ENCODE peak calls at places on chromosomes 2 and 18, in six cellular contexts. One of them, this sample, is unnamed.

GRCh38 chr2:38377501-38378258 is 607 bp upstream of the ATL2 start:
- DNase-seq in transverse colon: no peak
- DNase-seq in sigmoid colon: no peak
- DNase-seq in ovary: peak
- DNase-seq in brain microvascular endothelial cell: peak
- DNase-seq in HCT116: no peak
- DNase-seq in this sample: peak

GRCh38 chr2:26924731-26925099 is 45.7 kb upstream of the MAPRE3 start:
- DNase-seq in ovary: no peak
- DNase-seq in sigmoid colon: no peak
- DNase-seq in transverse colon: no peak
- DNase-seq in brain microvascular endothelial cell: no peak
- DNase-seq in HCT116: no peak
- DNase-seq in this sample: no peak

GRCh38 chr2:240447331-240447730 is 11.9 kb downstream of the GPC1 start:
- DNase-seq in ovary: no peak
- DNase-seq in HCT116: no peak
- DNase-seq in sigmoid colon: no peak
- DNase-seq in brain microvascular endothelial cell: no peak
- DNase-seq in transverse colon: no peak
- DNase-seq in this sample: no peak

GRCh38 chr18:80176334-80177080 is 67.4 kb downstream of the ADNP2 start:
- DNase-seq in transverse colon: no peak
- DNase-seq in brain microvascular endothelial cell: no peak
- DNase-seq in sigmoid colon: no peak
- DNase-seq in ovary: no peak
- DNase-seq in HCT116: no peak
- DNase-seq in this sample: no peak

GRCh38 chr2:150332378-150332777 is 155.1 kb downstream of the RND3 start:
- DNase-seq in brain microvascular endothelial cell: no peak
- DNase-seq in transverse colon: no peak
- DNase-seq in HCT116: no peak
- DNase-seq in sigmoid colon: no peak
- DNase-seq in ovary: no peak
- DNase-seq in this sample: no peak

GRCh38 chr18:78580835-78581339 is 398.7 kb upstream of the SALL3 start:
- DNase-seq in brain microvascular endothelial cell: no peak
- DNase-seq in transverse colon: no peak
- DNase-seq in sigmoid colon: no peak
- DNase-seq in HCT116: no peak
- DNase-seq in ovary: no peak
- DNase-seq in this sample: no peak

GRCh38 chr18:5937086-5937485 is 41.8 kb upstream of the TMEM200C start:
- DNase-seq in HCT116: no peak
- DNase-seq in transverse colon: no peak
- DNase-seq in sigmoid colon: no peak
- DNase-seq in brain microvascular endothelial cell: no peak
- DNase-seq in ovary: no peak
- DNase-seq in this sample: no peak

GRCh38 chr2:231088779-231089178 is 32.1 kb downstream of the PSMD1 start:
- DNase-seq in transverse colon: no peak
- DNase-seq in ovary: no peak
- DNase-seq in brain microvascular endothelial cell: no peak
- DNase-seq in HCT116: no peak
- DNase-seq in sigmoid colon: no peak
- DNase-seq in this sample: no peak

GRCh38 chr2:56009758-56010534 is 86.4 kb upstream of the EFEMP1 start:
- DNase-seq in ovary: no peak
- DNase-seq in sigmoid colon: no peak
- DNase-seq in brain microvascular endothelial cell: peak
- DNase-seq in HCT116: peak
- DNase-seq in transverse colon: no peak
- DNase-seq in this sample: no peak

GRCh38 chr2:99572798-99573197 is 83.0 kb upstream of the REV1 start:
- DNase-seq in brain microvascular endothelial cell: no peak
- DNase-seq in HCT116: no peak
- DNase-seq in transverse colon: no peak
- DNase-seq in sigmoid colon: no peak
- DNase-seq in ovary: no peak
- DNase-seq in this sample: no peak

GRCh38 chr2:107801498-107801897 is 25.2 kb upstream of the RGPD4 start:
- DNase-seq in ovary: no peak
- DNase-seq in sigmoid colon: no peak
- DNase-seq in HCT116: no peak
- DNase-seq in brain microvascular endothelial cell: no peak
- DNase-seq in transverse colon: no peak
- DNase-seq in this sample: no peak

GRCh38 chr18:73991570-73991969 is 156.1 kb downstream of the FBXO15 start:
- DNase-seq in brain microvascular endothelial cell: no peak
- DNase-seq in ovary: no peak
- DNase-seq in sigmoid colon: no peak
- DNase-seq in HCT116: no peak
- DNase-seq in transverse colon: no peak
- DNase-seq in this sample: no peak
- H3K4me3 ChIP-seq in brain microvascular endothelial cell: no peak
- H3K4me3 ChIP-seq in ovary: no peak
- H3K4me3 ChIP-seq in sigmoid colon: no peak
- H3K4me3 ChIP-seq in HCT116: no peak
- H3K4me3 ChIP-seq in transverse colon: no peak
- H3K4me3 ChIP-seq in this sample: no peak

GRCh38 chr2:67579207-67579606 is 182.1 kb downstream of the ETAA1 start:
- DNase-seq in brain microvascular endothelial cell: no peak
- DNase-seq in sigmoid colon: no peak
- DNase-seq in ovary: no peak
- DNase-seq in HCT116: no peak
- DNase-seq in transverse colon: no peak
- DNase-seq in this sample: no peak

GRCh38 chr2:67579791-67580190 is 182.7 kb downstream of the ETAA1 start:
- DNase-seq in transverse colon: no peak
- DNase-seq in ovary: no peak
- DNase-seq in sigmoid colon: no peak
- DNase-seq in brain microvascular endothelial cell: no peak
- DNase-seq in HCT116: no peak
- DNase-seq in this sample: no peak

GRCh38 chr2:67583185-67583584 is 186.1 kb downstream of the ETAA1 start:
- DNase-seq in HCT116: no peak
- DNase-seq in transverse colon: no peak
- DNase-seq in sigmoid colon: no peak
- DNase-seq in ovary: no peak
- DNase-seq in brain microvascular endothelial cell: no peak
- DNase-seq in this sample: no peak

GRCh38 chr2:67585400-67585799 is 188.3 kb downstream of the ETAA1 start:
- DNase-seq in sigmoid colon: no peak
- DNase-seq in transverse colon: no peak
- DNase-seq in brain microvascular endothelial cell: no peak
- DNase-seq in HCT116: no peak
- DNase-seq in ovary: no peak
- DNase-seq in this sample: no peak

DNA sequence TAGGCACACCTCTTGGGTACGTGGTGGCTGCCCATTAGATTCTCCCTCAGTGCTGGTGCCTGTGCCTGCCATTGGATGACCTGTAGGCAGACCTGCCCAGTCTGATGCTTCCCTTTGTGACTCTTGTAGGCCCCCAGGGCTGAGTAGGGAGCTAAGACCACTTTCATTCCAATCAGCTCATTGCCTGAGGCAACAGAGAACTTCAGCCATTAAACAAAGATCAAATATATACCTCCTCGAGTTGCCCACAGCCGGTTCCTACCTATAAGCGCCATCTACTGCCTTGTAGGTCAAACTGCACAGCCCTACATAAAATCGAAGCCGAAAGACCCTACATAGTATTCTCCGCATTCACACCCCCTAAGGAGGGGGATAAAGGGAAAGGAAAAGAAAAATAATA is 184.6 kb downstream of the ETAA1 start:
- DNase-seq in brain microvascular endothelial cell: no peak
- DNase-seq in sigmoid colon: no peak
- DNase-seq in ovary: no peak
- DNase-seq in transverse colon: no peak
- DNase-seq in HCT116: no peak
- DNase-seq in this sample: no peak
- TF ChIP-seq CTCF in brain microvascular endothelial cell: peak
- TF ChIP-seq CTCF in sigmoid colon: no peak
- TF ChIP-seq CTCF in ovary: no peak
- TF ChIP-seq CTCF in transverse colon: no peak
- TF ChIP-seq CTCF in HCT116: peak
- TF ChIP-seq CTCF in this sample: no peak

DNA sequence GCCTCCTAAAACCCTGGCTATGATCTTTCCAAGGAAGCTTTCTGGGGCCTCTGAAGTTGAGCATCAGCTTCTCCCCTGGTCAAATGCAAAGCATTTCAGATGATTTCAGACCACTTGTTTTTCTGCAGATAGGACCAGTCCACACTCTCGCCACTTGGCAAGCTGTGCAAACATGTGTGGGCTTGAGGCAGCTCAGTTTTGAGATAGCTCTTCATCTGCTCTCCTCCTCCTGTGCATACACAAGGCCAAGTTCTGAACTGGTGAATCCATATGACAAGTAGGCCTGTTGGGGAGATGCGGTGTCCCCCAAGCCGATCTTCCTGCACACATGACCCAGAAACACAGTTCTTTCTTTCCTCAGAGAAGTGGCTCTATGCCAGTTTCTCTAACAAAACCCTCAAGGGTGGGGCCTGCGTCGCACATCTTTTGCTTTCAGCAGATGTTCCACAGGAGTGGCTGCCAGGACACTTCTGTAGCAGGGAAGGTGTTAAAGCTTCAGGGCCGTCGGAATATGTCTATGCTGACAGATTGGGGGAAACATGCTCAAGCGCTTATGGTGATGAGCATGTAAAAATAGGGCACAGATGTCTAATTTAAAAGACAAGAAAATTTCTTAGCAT is 1055.8 kb upstream of the KLHL29 start:
- DNase-seq in transverse colon: no peak
- DNase-seq in ovary: no peak
- DNase-seq in HCT116: no peak
- DNase-seq in sigmoid colon: no peak
- DNase-seq in brain microvascular endothelial cell: no peak
- DNase-seq in this sample: no peak
- H3K27ac ChIP-seq in transverse colon: no peak
- H3K27ac ChIP-seq in ovary: no peak
- H3K27ac ChIP-seq in HCT116: no peak
- H3K27ac ChIP-seq in sigmoid colon: no peak
- H3K27ac ChIP-seq in brain microvascular endothelial cell: no peak
- H3K27ac ChIP-seq in this sample: no peak

DNA sequence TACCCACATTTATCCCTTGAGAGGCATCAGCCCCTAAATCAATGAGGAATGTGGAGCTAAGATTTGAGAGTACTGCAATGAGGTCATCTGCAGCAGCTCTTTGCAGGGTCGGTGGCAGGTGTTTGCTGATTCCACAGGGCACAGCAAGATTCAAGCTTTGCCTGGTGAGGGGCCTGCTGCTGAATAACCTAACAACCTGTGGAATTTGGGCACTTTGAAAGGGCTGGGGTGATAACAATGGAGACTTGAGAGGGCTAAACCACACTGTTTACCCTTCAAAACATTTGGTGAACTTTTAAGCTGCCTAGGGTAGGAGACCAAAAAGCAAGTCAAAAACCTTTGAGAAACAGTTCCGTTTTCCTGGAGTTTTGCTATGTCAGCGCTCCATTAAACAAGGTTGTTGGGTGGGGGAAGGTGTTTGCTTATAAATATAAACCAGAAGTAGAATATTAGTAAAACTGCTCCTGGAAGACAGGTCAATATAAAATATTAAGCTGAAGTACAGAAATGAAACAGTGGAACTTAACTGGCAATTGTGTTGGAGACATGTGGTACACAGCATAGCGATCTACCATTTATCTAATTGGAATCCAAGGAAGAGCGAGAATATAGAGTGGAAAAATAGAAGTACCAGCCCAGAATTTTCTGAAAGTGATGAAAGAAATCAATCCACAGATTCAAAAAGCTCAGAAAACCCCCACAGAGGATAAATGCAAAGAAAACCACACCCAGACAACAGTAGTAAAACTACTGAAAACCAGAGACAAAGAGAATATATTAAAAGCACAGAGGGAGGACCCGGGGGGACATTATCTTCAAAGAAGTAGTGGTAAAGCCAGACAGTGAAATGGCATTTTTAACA is 15.7 kb downstream of the COPS8 start:
- DNase-seq in sigmoid colon: no peak
- DNase-seq in brain microvascular endothelial cell: no peak
- DNase-seq in ovary: no peak
- DNase-seq in transverse colon: no peak
- DNase-seq in HCT116: no peak
- DNase-seq in this sample: no peak
- H3K4me3 ChIP-seq in sigmoid colon: no peak
- H3K4me3 ChIP-seq in brain microvascular endothelial cell: no peak
- H3K4me3 ChIP-seq in ovary: no peak
- H3K4me3 ChIP-seq in transverse colon: no peak
- H3K4me3 ChIP-seq in HCT116: no peak
- H3K4me3 ChIP-seq in this sample: no peak

GRCh38 chr18:267688-268552 is at the start of gene THOC1:
- DNase-seq in sigmoid colon: peak
- DNase-seq in brain microvascular endothelial cell: peak
- DNase-seq in ovary: peak
- DNase-seq in transverse colon: peak
- DNase-seq in HCT116: peak
- DNase-seq in this sample: peak
- TF ChIP-seq CTCF in sigmoid colon: no peak
- TF ChIP-seq CTCF in brain microvascular endothelial cell: no peak
- TF ChIP-seq CTCF in ovary: peak
- TF ChIP-seq CTCF in transverse colon: no peak
- TF ChIP-seq CTCF in HCT116: no peak
- TF ChIP-seq CTCF in this sample: no peak

DNA sequence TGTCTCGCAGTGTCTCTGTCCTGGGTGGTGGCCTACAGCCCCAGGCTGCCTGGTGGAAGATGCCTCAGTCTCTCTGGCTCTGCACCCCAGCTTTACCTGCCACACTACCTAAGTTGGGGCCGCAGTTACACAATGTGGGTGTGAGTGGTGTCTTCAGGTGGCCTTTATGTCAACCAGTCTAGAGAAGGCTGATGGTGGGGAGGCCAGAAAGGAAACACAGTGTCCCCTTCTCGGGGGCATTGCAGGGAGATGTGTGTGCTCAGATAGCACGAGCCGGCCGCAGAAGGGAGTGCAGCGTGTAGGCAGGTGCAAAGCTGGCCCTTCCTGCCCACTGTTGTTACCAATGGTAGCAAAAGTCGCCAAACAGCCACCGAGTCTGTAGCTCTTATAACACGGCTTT is 216.1 kb downstream of the SH3RF3 start:
- DNase-seq in transverse colon: no peak
- DNase-seq in HCT116: no peak
- DNase-seq in ovary: no peak
- DNase-seq in brain microvascular endothelial cell: no peak
- DNase-seq in sigmoid colon: no peak
- DNase-seq in this sample: no peak
- H3K27ac ChIP-seq in transverse colon: no peak
- H3K27ac ChIP-seq in HCT116: no peak
- H3K27ac ChIP-seq in ovary: no peak
- H3K27ac ChIP-seq in brain microvascular endothelial cell: no peak
- H3K27ac ChIP-seq in sigmoid colon: no peak
- H3K27ac ChIP-seq in this sample: no peak